ENCODE peak calls at places on chromosomes 3 and 15, in nine cellular contexts. One of them, this sample, is unnamed. For H3K9me3, the result is how much of the 10 kb centered on the place peaks cover.

GRCh38 chr3:197494366-197495058 is 61.3 kb downstream of the BDH1 start:
- DNase-seq in left ventricle myocardium inferior: no peak
- DNase-seq in fibroblast of lung: peak
- DNase-seq in lower lobe of right lung: no peak
- DNase-seq in WERI-Rb-1: peak
- DNase-seq in stomach: peak
- DNase-seq in psoas muscle: no peak
- DNase-seq in H9: no peak
- DNase-seq in prostate gland: no peak
- DNase-seq in this sample: peak

GRCh38 chr3:50260027-50260941 is 8.7 kb upstream of the SEMA3B start:
- DNase-seq in fibroblast of lung: peak
- DNase-seq in psoas muscle: peak
- DNase-seq in H9: peak
- DNase-seq in left ventricle myocardium inferior: peak
- DNase-seq in lower lobe of right lung: peak
- DNase-seq in prostate gland: peak
- DNase-seq in stomach: peak
- DNase-seq in WERI-Rb-1: peak
- DNase-seq in this sample: peak

GRCh38 chr15:50247819-50248650 is 17.5 kb downstream of the HDC start:
- DNase-seq in lower lobe of right lung: peak
- DNase-seq in fibroblast of lung: no peak
- DNase-seq in H9: no peak
- DNase-seq in left ventricle myocardium inferior: peak
- DNase-seq in stomach: peak
- DNase-seq in psoas muscle: no peak
- DNase-seq in WERI-Rb-1: no peak
- DNase-seq in prostate gland: peak
- DNase-seq in this sample: no peak

GRCh38 chr3:38730281-38730680 is 80.8 kb upstream of the SCN5A start:
- DNase-seq in lower lobe of right lung: no peak
- DNase-seq in left ventricle myocardium inferior: no peak
- DNase-seq in stomach: no peak
- DNase-seq in fibroblast of lung: peak
- DNase-seq in psoas muscle: no peak
- DNase-seq in WERI-Rb-1: no peak
- DNase-seq in H9: no peak
- DNase-seq in prostate gland: no peak
- DNase-seq in this sample: no peak

GRCh38 chr3:11187678-11188077 is 33.4 kb downstream of the HRH1 start:
- DNase-seq in fibroblast of lung: no peak
- DNase-seq in WERI-Rb-1: no peak
- DNase-seq in stomach: no peak
- DNase-seq in H9: no peak
- DNase-seq in left ventricle myocardium inferior: no peak
- DNase-seq in psoas muscle: no peak
- DNase-seq in lower lobe of right lung: no peak
- DNase-seq in prostate gland: no peak
- DNase-seq in this sample: no peak

GRCh38 chr15:29859293-29859692 is 37.0 kb upstream of the TJP1 start:
- DNase-seq in H9: no peak
- DNase-seq in stomach: no peak
- DNase-seq in prostate gland: no peak
- DNase-seq in lower lobe of right lung: no peak
- DNase-seq in psoas muscle: no peak
- DNase-seq in fibroblast of lung: no peak
- DNase-seq in WERI-Rb-1: no peak
- DNase-seq in left ventricle myocardium inferior: no peak
- DNase-seq in this sample: no peak

GRCh38 chr3:187949093-187949820 is 204.0 kb upstream of the BCL6 start:
- DNase-seq in lower lobe of right lung: no peak
- DNase-seq in stomach: no peak
- DNase-seq in WERI-Rb-1: no peak
- DNase-seq in prostate gland: no peak
- DNase-seq in psoas muscle: no peak
- DNase-seq in fibroblast of lung: no peak
- DNase-seq in left ventricle myocardium inferior: no peak
- DNase-seq in H9: no peak
- DNase-seq in this sample: no peak

GRCh38 chr15:88448991-88449461 is 18.2 kb downstream of the MRPL46 start:
- DNase-seq in lower lobe of right lung: no peak
- DNase-seq in stomach: no peak
- DNase-seq in WERI-Rb-1: peak
- DNase-seq in H9: no peak
- DNase-seq in psoas muscle: no peak
- DNase-seq in left ventricle myocardium inferior: no peak
- DNase-seq in fibroblast of lung: no peak
- DNase-seq in prostate gland: no peak
- DNase-seq in this sample: no peak

GRCh38 chr3:31125413-31126020 is 231.1 kb upstream of the GADL1 start:
- DNase-seq in psoas muscle: no peak
- DNase-seq in stomach: no peak
- DNase-seq in fibroblast of lung: no peak
- DNase-seq in lower lobe of right lung: no peak
- DNase-seq in prostate gland: no peak
- DNase-seq in left ventricle myocardium inferior: no peak
- DNase-seq in H9: no peak
- DNase-seq in WERI-Rb-1: no peak
- DNase-seq in this sample: no peak

GRCh38 chr15:39400821-39401550 is 179.9 kb upstream of the THBS1 start:
- DNase-seq in lower lobe of right lung: no peak
- DNase-seq in fibroblast of lung: peak
- DNase-seq in WERI-Rb-1: no peak
- DNase-seq in left ventricle myocardium inferior: no peak
- DNase-seq in H9: no peak
- DNase-seq in prostate gland: no peak
- DNase-seq in stomach: no peak
- DNase-seq in psoas muscle: no peak
- DNase-seq in this sample: peak

GRCh38 chr3:135503429-135504083 is 462.0 kb upstream of the PPP2R3A start:
- DNase-seq in lower lobe of right lung: peak
- DNase-seq in left ventricle myocardium inferior: peak
- DNase-seq in stomach: peak
- DNase-seq in psoas muscle: peak
- DNase-seq in H9: peak
- DNase-seq in prostate gland: peak
- DNase-seq in fibroblast of lung: peak
- DNase-seq in WERI-Rb-1: peak
- DNase-seq in this sample: peak

GRCh38 chr15:33135355-33135781 is 59.1 kb downstream of the FMN1 start:
- DNase-seq in psoas muscle: peak
- DNase-seq in WERI-Rb-1: no peak
- DNase-seq in fibroblast of lung: peak
- DNase-seq in left ventricle myocardium inferior: no peak
- DNase-seq in lower lobe of right lung: no peak
- DNase-seq in stomach: no peak
- DNase-seq in H9: no peak
- DNase-seq in prostate gland: no peak
- DNase-seq in this sample: peak

GRCh38 chr3:98972155-98972554 is 70.7 kb upstream of the DCBLD2 start:
- DNase-seq in lower lobe of right lung: no peak
- DNase-seq in stomach: no peak
- DNase-seq in prostate gland: no peak
- DNase-seq in left ventricle myocardium inferior: no peak
- DNase-seq in WERI-Rb-1: no peak
- DNase-seq in H9: no peak
- DNase-seq in psoas muscle: no peak
- DNase-seq in fibroblast of lung: peak
- DNase-seq in this sample: no peak

GRCh38 chr3:76698136-76698535 is 341.8 kb upstream of the ROBO2 start:
- DNase-seq in prostate gland: no peak
- DNase-seq in left ventricle myocardium inferior: no peak
- DNase-seq in stomach: no peak
- DNase-seq in H9: no peak
- DNase-seq in WERI-Rb-1: no peak
- DNase-seq in psoas muscle: no peak
- DNase-seq in lower lobe of right lung: no peak
- DNase-seq in fibroblast of lung: no peak
- DNase-seq in this sample: peak

GRCh38 chr15:44158111-44158510 is 37.0 kb downstream of the FRMD5 start:
- DNase-seq in H9: no peak
- DNase-seq in stomach: no peak
- DNase-seq in left ventricle myocardium inferior: no peak
- DNase-seq in fibroblast of lung: no peak
- DNase-seq in lower lobe of right lung: no peak
- DNase-seq in psoas muscle: no peak
- DNase-seq in prostate gland: no peak
- DNase-seq in WERI-Rb-1: no peak
- DNase-seq in this sample: no peak

DNA sequence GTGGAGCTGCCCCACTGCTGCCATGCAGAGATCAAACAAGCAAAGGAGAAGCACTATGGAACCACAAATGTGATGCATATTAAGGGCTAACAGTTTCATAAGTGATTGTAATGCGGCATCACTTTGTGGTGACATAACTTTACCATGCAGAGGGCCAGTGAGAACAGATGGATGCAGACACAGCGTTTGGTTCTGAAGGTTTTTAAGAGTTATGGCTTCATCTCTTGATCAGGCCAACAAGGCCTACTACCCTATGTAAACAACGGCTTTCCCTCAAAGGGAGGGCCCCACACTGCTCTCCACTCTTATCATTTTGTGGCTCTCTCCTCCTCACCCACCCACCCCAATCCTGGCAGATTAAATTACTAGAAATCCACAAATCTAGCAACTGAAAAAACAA is 13.4 kb downstream of the NR2E3 start:
- DNase-seq in fibroblast of lung: no peak
- DNase-seq in H9: no peak
- DNase-seq in WERI-Rb-1: no peak
- DNase-seq in left ventricle myocardium inferior: no peak
- DNase-seq in stomach: no peak
- DNase-seq in psoas muscle: no peak
- DNase-seq in lower lobe of right lung: no peak
- DNase-seq in prostate gland: no peak
- DNase-seq in this sample: no peak
- H3K9me3 ChIP-seq in fibroblast of lung: under half
- H3K9me3 ChIP-seq in H9: under half
- H3K9me3 ChIP-seq in WERI-Rb-1: under half
- H3K9me3 ChIP-seq in left ventricle myocardium inferior: under half
- H3K9me3 ChIP-seq in stomach: under half
- H3K9me3 ChIP-seq in psoas muscle: under half
- H3K9me3 ChIP-seq in lower lobe of right lung: under half
- H3K9me3 ChIP-seq in prostate gland: under half
- H3K9me3 ChIP-seq in this sample: under half

GRCh38 chr3:185308126-185308754 is 54.4 kb upstream of the EHHADH start:
- DNase-seq in lower lobe of right lung: no peak
- DNase-seq in stomach: peak
- DNase-seq in H9: peak
- DNase-seq in psoas muscle: no peak
- DNase-seq in WERI-Rb-1: peak
- DNase-seq in left ventricle myocardium inferior: no peak
- DNase-seq in fibroblast of lung: peak
- DNase-seq in prostate gland: peak
- DNase-seq in this sample: peak
- TF ChIP-seq CTCF in lower lobe of right lung: peak
- TF ChIP-seq CTCF in stomach: no peak
- TF ChIP-seq CTCF in H9: peak
- TF ChIP-seq CTCF in psoas muscle: peak
- TF ChIP-seq CTCF in WERI-Rb-1: peak
- TF ChIP-seq CTCF in left ventricle myocardium inferior: peak
- TF ChIP-seq CTCF in fibroblast of lung: peak
- TF ChIP-seq CTCF in prostate gland: peak
- TF ChIP-seq CTCF in this sample: peak

DNA sequence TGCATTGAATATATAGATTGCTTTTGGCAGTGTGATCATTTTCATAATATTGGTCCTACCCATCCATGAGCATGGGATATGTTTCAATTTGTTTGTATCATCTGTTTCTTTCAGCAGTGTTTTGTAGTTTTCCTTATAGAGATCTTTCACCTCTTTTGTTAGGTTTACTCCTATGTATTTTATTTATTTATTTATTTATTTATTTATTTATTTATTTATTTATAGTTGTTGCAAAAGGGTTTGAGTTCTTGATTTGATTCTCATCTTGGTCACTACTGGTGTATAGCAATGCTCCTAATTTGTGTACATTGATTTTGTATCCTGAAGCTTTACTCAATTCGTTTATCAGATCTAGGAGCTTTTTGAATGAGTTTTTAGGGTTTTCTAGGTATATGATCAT is 478.2 kb downstream of the UNC13C start:
- DNase-seq in lower lobe of right lung: no peak
- DNase-seq in stomach: no peak
- DNase-seq in left ventricle myocardium inferior: no peak
- DNase-seq in fibroblast of lung: no peak
- DNase-seq in WERI-Rb-1: no peak
- DNase-seq in H9: no peak
- DNase-seq in prostate gland: no peak
- DNase-seq in psoas muscle: no peak
- DNase-seq in this sample: no peak
- H3K9me3 ChIP-seq in lower lobe of right lung: under half
- H3K9me3 ChIP-seq in stomach: under half
- H3K9me3 ChIP-seq in left ventricle myocardium inferior: half or more
- H3K9me3 ChIP-seq in fibroblast of lung: under half
- H3K9me3 ChIP-seq in WERI-Rb-1: under half
- H3K9me3 ChIP-seq in H9: under half
- H3K9me3 ChIP-seq in prostate gland: under half
- H3K9me3 ChIP-seq in psoas muscle: under half
- H3K9me3 ChIP-seq in this sample: under half

GRCh38 chr3:132034486-132035464 is at the start of gene CPNE4:
- DNase-seq in WERI-Rb-1: peak
- DNase-seq in psoas muscle: peak
- DNase-seq in left ventricle myocardium inferior: peak
- DNase-seq in H9: peak
- DNase-seq in prostate gland: peak
- DNase-seq in lower lobe of right lung: peak
- DNase-seq in fibroblast of lung: peak
- DNase-seq in stomach: peak
- DNase-seq in this sample: peak

GRCh38 chr3:132032959-132033358 is 1.9 kb downstream of the CPNE4 start:
- DNase-seq in psoas muscle: no peak
- DNase-seq in prostate gland: no peak
- DNase-seq in fibroblast of lung: no peak
- DNase-seq in left ventricle myocardium inferior: no peak
- DNase-seq in lower lobe of right lung: no peak
- DNase-seq in H9: no peak
- DNase-seq in stomach: no peak
- DNase-seq in WERI-Rb-1: no peak
- DNase-seq in this sample: no peak

GRCh38 chr3:132034097-132034485 is 723 bp downstream of the CPNE4 start:
- DNase-seq in fibroblast of lung: no peak
- DNase-seq in lower lobe of right lung: no peak
- DNase-seq in psoas muscle: no peak
- DNase-seq in left ventricle myocardium inferior: no peak
- DNase-seq in stomach: no peak
- DNase-seq in WERI-Rb-1: peak
- DNase-seq in prostate gland: no peak
- DNase-seq in H9: peak
- DNase-seq in this sample: no peak

GRCh38 chr3:132033471-132033870 is 1.3 kb downstream of the CPNE4 start:
- DNase-seq in stomach: no peak
- DNase-seq in lower lobe of right lung: no peak
- DNase-seq in fibroblast of lung: no peak
- DNase-seq in prostate gland: no peak
- DNase-seq in WERI-Rb-1: no peak
- DNase-seq in left ventricle myocardium inferior: no peak
- DNase-seq in psoas muscle: no peak
- DNase-seq in H9: no peak
- DNase-seq in this sample: no peak

GRCh38 chr3:132029182-132029902 is 5.5 kb downstream of the CPNE4 start:
- DNase-seq in stomach: peak
- DNase-seq in psoas muscle: peak
- DNase-seq in prostate gland: peak
- DNase-seq in fibroblast of lung: peak
- DNase-seq in left ventricle myocardium inferior: peak
- DNase-seq in WERI-Rb-1: peak
- DNase-seq in lower lobe of right lung: peak
- DNase-seq in H9: peak
- DNase-seq in this sample: peak
- TF ChIP-seq CTCF in stomach: no peak
- TF ChIP-seq CTCF in psoas muscle: peak
- TF ChIP-seq CTCF in prostate gland: peak
- TF ChIP-seq CTCF in fibroblast of lung: peak
- TF ChIP-seq CTCF in left ventricle myocardium inferior: peak
- TF ChIP-seq CTCF in WERI-Rb-1: peak
- TF ChIP-seq CTCF in lower lobe of right lung: peak
- TF ChIP-seq CTCF in H9: peak
- TF ChIP-seq CTCF in this sample: peak

This sample was measured in testis.